ENCODE peak calls at places on chromosomes 2 and 18, in seven cellular contexts. G is HCT116, A is H1, K is SK-N-SH, F is K562, T is HepG2, I is GM12878. Z is an unnamed sample.

GRCh38 chr2:66899109-66899508 is 464.2 kb downstream of the MEIS1 start:
- DNase-seq in G (no peak), A (no peak), K (no peak), F (no peak), T (no peak), I (no peak), Z (no peak)

GRCh38 chr2:112032615-112033457 is 22.2 kb upstream of the TMEM87B start:
- DNase-seq in G (peak), A (no peak), K (no peak), F (no peak), T (no peak), I (no peak), Z (no peak)

GRCh38 chr2:139033300-139033699 is 253.1 kb upstream of the NXPH2 start:
- DNase-seq in G (no peak), A (no peak), K (no peak), F (no peak), T (no peak), I (no peak), Z (no peak)

GRCh38 chr2:36511858-36512630 is 85.9 kb downstream of the FEZ2 start:
- DNase-seq in G (no peak), A (no peak), K (no peak), F (peak), T (no peak), I (no peak), Z (no peak)

GRCh38 chr2:101121174-101121573 is 30.0 kb downstream of the TBC1D8 start:
- DNase-seq in G (no peak), A (no peak), K (no peak), F (no peak), T (no peak), I (no peak), Z (no peak)

GRCh38 chr18:34511435-34511834 is 198.7 kb upstream of the DTNA start:
- DNase-seq in G (no peak), A (no peak), K (no peak), F (no peak), T (no peak), I (no peak), Z (no peak)

GRCh38 chr2:6927753-6928152 is 10.5 kb downstream of the RNF144A start:
- DNase-seq in G (no peak), A (no peak), K (no peak), F (no peak), T (no peak), I (no peak), Z (no peak)

GRCh38 chr2:236946871-236947270 is 138.8 kb upstream of the COPS8 start:
- DNase-seq in G (no peak), A (no peak), K (no peak), F (no peak), T (no peak), I (no peak), Z (no peak)

GRCh38 chr18:68916734-68917133 is 118.9 kb downstream of the CCDC102B start:
- DNase-seq in G (peak), A (no peak), K (no peak), F (no peak), T (peak), I (no peak), Z (no peak)

GRCh38 chr2:218997730-218998129 is 4.5 kb upstream of the CRYBA2 start:
- DNase-seq in G (no peak), A (no peak), K (peak), F (peak), T (no peak), I (no peak), Z (no peak)

GRCh38 chr2:72770879-72771461 is 54.9 kb downstream of the EXOC6B start:
- DNase-seq in G (peak), A (no peak), K (peak), F (peak), T (peak), I (peak), Z (peak)

GRCh38 chr2:18299423-18300212 is 260.8 kb downstream of the RDH14 start:
- DNase-seq in G (no peak), A (peak), K (no peak), F (no peak), T (peak), I (no peak), Z (peak)

GRCh38 chr2:43184339-43184895 is 42.0 kb downstream of the ZFP36L2 start:
- DNase-seq in G (peak), A (no peak), K (no peak), F (peak), T (peak), I (no peak), Z (no peak)

GRCh38 chr2:195498176-195498575 is 158.8 kb upstream of the SLC39A10 start:
- DNase-seq in G (peak), A (peak), K (no peak), F (no peak), T (peak), I (no peak), Z (peak)

GRCh38 chr2:215904101-215904500 is 109.2 kb downstream of the MREG start:
- DNase-seq in G (no peak), A (no peak), K (no peak), F (no peak), T (no peak), I (no peak), Z (no peak)

GRCh38 chr2:226142452-226142851 is 657.2 kb downstream of the IRS1 start:
- DNase-seq in G (no peak), A (no peak), K (no peak), F (no peak), T (no peak), I (no peak), Z (no peak)

GRCh38 chr2:38057651-38058410 is 18.1 kb downstream of the CYP1B1 start:
- DNase-seq in G (no peak), A (no peak), K (no peak), F (no peak), T (no peak), I (no peak), Z (no peak)

GRCh38 chr2:70454936-70455544 is 98.6 kb downstream of the TGFA start:
- DNase-seq in G (no peak), A (no peak), K (no peak), F (no peak), T (no peak), I (no peak), Z (no peak)

GRCh38 chr2:239991689-239992314 is 33.3 kb downstream of the NDUFA10 start:
- DNase-seq in G (peak), A (no peak), K (peak), F (peak), T (peak), I (no peak), Z (no peak)

GRCh38 chr18:35456181-35456850 is 41.4 kb downstream of the INO80C start:
- DNase-seq in G (peak), A (no peak), K (no peak), F (no peak), T (no peak), I (no peak), Z (no peak)

GRCh38 chr2:96396095-96396494 is 60.5 kb downstream of the NCAPH start:
- DNase-seq in G (no peak), A (no peak), K (no peak), F (no peak), T (no peak), I (no peak), Z (no peak)

GRCh38 chr2:174589334-174589733 is 8.3 kb downstream of the WIPF1 start:
- DNase-seq in G (no peak), A (no peak), K (no peak), F (no peak), T (no peak), I (no peak), Z (no peak)

GRCh38 chr2:27581417-27582128 is 1.3 kb upstream of the ZNF512 start:
- DNase-seq in G (no peak), A (no peak), K (no peak), F (no peak), T (no peak), I (no peak), Z (no peak)

GRCh38 chr18:77013777-77014525 is 118.6 kb downstream of the MBP start:
- DNase-seq in G (no peak), A (no peak), K (no peak), F (no peak), T (no peak), I (no peak), Z (no peak)

GRCh38 chr18:6747646-6748045 is 18.1 kb downstream of the ARHGAP28 start:
- DNase-seq in G (no peak), A (no peak), K (no peak), F (no peak), T (no peak), I (no peak), Z (no peak)

GRCh38 chr2:215903208-215903607 is 110.1 kb downstream of the MREG start:
- DNase-seq in G (no peak), A (no peak), K (no peak), F (no peak), T (no peak), I (no peak), Z (no peak)

GRCh38 chr2:102057502-102058292 is 65.9 kb downstream of the IL1R2 start:
- DNase-seq in G (no peak), A (no peak), K (no peak), F (no peak), T (peak), I (peak), Z (no peak)

GRCh38 chr18:49447810-49448745 is 12.4 kb downstream of the DYM start:
- DNase-seq in G (peak), A (no peak), K (peak), F (peak), T (peak), I (no peak), Z (peak)

GRCh38 chr2:12948231-12948962 is 231.7 kb downstream of the TRIB2 start:
- DNase-seq in G (no peak), A (no peak), K (peak), F (no peak), T (no peak), I (no peak), Z (no peak)

GRCh38 chr2:12950957-12951656 is 234.4 kb downstream of the TRIB2 start:
- DNase-seq in G (no peak), A (no peak), K (no peak), F (no peak), T (no peak), I (no peak), Z (no peak)

GRCh38 chr2:12949406-12949805 is 232.7 kb downstream of the TRIB2 start:
- DNase-seq in G (no peak), A (no peak), K (no peak), F (no peak), T (no peak), I (no peak), Z (no peak)

GRCh38 chr2:12950174-12950573 is 233.4 kb downstream of the TRIB2 start:
- DNase-seq in G (no peak), A (no peak), K (no peak), F (no peak), T (no peak), I (no peak), Z (no peak)

GRCh38 chr2:12948963-12949353 is 232.2 kb downstream of the TRIB2 start:
- DNase-seq in G (no peak), A (no peak), K (no peak), F (no peak), T (no peak), I (no peak), Z (no peak)
- TF ChIP-seq JUND in G (no peak), A (no peak), K (no peak), F (no peak), T (no peak), I (no peak), Z (no peak)

DNA sequence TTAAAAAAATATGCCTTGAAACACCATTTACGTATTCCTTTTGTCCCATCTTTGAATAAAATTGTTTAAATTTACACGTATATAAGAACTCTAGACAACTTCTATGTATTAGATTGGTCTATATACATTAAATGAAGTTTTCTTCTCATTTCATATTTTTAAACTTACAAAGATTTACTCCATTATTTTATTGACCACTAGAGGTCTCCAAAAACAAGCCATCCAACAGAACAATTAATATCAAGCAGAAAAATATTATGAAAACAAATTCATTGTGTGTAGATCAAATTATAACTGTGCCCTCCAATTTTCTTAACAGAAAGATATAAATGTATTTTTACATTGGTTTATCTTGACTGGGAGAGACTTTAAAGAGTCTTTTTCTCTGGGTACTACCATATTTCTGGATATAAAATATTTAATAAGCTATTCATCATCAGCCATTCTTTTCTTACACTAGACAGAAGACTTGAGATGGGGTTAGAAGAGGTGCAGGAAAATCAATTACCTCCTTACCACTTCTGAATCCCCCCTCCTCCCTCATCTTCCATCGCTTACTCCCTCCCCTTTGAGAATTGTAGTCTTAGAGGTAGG is 66.5 kb downstream of the DPP4 start:
- DNase-seq in G (no peak), A (no peak), K (no peak), F (no peak), T (no peak), I (no peak), Z (peak)
- TF ChIP-seq JUND in G (no peak), A (no peak), K (no peak), F (no peak), T (no peak), I (no peak), Z (no peak)

GRCh38 chr2:94966689-94967088 is 58.8 kb upstream of the MAL start:
- DNase-seq in G (no peak), A (no peak), K (no peak), F (no peak), T (no peak), I (no peak), Z (no peak)
- TF ChIP-seq JUND in G (no peak), A (no peak), K (no peak), F (no peak), T (no peak), I (no peak), Z (no peak)

GRCh38 chr2:177612651-177613050 is 220.1 kb downstream of the AGPS start:
- DNase-seq in G (no peak), A (no peak), K (no peak), F (no peak), T (no peak), I (no peak), Z (no peak)

GRCh38 chr2:177616066-177616465 is 223.5 kb downstream of the AGPS start:
- DNase-seq in G (no peak), A (no peak), K (no peak), F (no peak), T (no peak), I (no peak), Z (no peak)

GRCh38 chr2:177618270-177619253 is 226.0 kb downstream of the AGPS start:
- DNase-seq in G (peak), A (peak), K (peak), F (peak), T (peak), I (peak), Z (peak)

GRCh38 chr2:177617849-177618248 is 225.3 kb downstream of the AGPS start:
- DNase-seq in G (no peak), A (no peak), K (no peak), F (no peak), T (no peak), I (no peak), Z (no peak)

DNA sequence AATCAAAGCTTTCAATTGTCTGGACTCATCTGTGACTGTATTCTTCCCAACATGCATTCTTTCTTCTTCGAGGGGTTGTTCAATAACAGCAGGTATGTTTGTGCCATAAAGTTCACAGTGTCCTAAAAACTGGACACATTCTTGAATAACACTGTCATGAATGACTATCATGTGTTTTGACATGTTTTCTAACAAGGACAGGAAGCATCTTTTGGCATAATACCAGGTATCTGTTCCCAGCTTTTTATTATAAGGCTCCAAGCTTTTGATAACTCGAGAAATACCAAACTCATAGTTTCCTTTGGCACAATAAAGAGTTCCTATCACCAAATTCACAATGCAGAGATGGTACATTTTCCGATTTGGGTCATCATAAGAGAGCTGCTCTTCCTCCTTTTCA is 224.2 kb downstream of the AGPS start:
- DNase-seq in G (no peak), A (no peak), K (no peak), F (no peak), T (no peak), I (no peak), Z (no peak)
- TF ChIP-seq JUND in G (no peak), A (no peak), K (no peak), F (no peak), T (no peak), I (no peak), Z (no peak)

DNA sequence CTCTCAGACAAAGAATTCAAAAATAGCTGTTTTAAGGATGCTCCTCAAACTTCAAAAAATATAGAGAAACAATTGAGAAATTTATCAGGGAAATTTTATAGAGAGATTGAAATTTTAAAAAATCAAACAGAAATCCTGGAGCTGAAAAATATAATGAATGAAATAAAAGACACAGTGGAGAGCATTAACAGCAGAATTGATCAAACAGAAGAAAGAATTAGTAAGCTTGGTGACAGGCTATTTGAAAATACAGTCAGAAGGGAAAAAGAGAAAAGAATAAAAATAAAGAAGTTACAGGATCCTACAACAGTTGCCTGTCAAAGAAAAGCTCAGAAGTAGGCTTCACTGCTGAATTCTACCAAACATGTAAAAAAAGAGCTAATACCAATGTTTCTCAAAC is 293.8 kb upstream of the VWC2L start:
- DNase-seq in G (no peak), A (no peak), K (no peak), F (no peak), T (no peak), I (no peak), Z (no peak)
- TF ChIP-seq JUND in G (no peak), A (no peak), K (no peak), F (no peak), T (no peak), I (no peak), Z (no peak)

DNA sequence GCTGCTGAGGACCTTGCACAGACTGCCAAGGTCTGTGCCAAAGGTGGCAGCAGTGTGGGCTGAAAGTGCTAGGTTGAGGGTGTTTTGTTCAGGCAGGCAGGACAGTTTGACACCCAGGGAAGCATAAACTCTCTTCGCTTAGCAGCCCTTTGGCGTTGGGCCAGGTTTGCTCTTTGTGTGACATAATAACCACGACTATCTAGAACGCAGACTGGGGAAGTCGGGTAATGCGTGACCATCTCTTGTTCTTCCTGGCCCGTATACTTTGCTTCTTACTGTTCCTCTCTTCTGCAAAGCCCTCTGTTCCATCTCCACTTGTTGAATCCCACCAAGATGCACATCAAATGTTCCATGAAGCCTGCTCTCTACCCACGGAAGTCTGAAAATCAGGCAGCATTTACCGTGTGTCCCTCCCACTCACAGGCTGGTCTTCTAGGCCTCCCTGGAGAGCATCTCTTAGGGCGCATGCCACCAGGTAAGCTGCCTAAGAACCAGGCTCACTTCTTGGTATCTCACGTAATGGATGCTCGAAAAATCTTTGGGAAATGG is 96.7 kb upstream of the LMAN1 start:
- DNase-seq in G (no peak), A (no peak), K (no peak), F (no peak), T (no peak), I (no peak), Z (no peak)
- TF ChIP-seq JUND in G (no peak), A (no peak), K (no peak), F (no peak), T (no peak), I (no peak), Z (no peak)

GRCh38 chr2:85085563-85085962 is 47.6 kb upstream of the TCF7L1 start:
- DNase-seq in G (no peak), A (no peak), K (no peak), F (no peak), T (no peak), I (no peak), Z (no peak)

GRCh38 chr2:85078536-85078935 is 54.7 kb upstream of the TCF7L1 start:
- DNase-seq in G (no peak), A (no peak), K (no peak), F (no peak), T (no peak), I (no peak), Z (no peak)

GRCh38 chr2:85088921-85089320 is 44.3 kb upstream of the TCF7L1 start:
- DNase-seq in G (no peak), A (no peak), K (no peak), F (no peak), T (no peak), I (no peak), Z (no peak)

GRCh38 chr2:85087541-85087940 is 45.7 kb upstream of the TCF7L1 start:
- DNase-seq in G (no peak), A (no peak), K (no peak), F (no peak), T (no peak), I (no peak), Z (no peak)

DNA sequence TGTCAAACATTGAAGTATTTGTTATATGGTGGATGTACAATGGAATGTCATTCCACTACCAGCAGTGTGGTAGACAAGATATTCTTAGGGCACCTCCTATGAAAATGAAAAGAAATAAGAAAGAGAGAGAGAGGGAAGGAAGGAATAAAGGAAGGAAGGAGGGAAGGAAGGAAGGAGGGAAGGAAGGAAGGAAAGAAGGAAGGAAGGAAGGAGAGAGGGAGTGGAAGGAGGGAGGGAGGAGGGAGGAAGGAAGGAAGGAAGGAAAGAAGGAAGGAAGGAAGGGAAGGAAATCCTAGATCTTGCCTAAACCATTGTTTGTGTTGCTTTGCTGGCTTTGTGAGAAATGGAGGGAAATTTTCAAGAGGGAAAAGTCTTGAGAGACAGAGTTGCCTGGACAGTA is 50.1 kb upstream of the TCF7L1 start:
- DNase-seq in G (no peak), A (no peak), K (no peak), F (no peak), T (no peak), I (no peak), Z (no peak)
- TF ChIP-seq JUND in G (no peak), A (no peak), K (no peak), F (no peak), T (no peak), I (no peak), Z (no peak)

DNA sequence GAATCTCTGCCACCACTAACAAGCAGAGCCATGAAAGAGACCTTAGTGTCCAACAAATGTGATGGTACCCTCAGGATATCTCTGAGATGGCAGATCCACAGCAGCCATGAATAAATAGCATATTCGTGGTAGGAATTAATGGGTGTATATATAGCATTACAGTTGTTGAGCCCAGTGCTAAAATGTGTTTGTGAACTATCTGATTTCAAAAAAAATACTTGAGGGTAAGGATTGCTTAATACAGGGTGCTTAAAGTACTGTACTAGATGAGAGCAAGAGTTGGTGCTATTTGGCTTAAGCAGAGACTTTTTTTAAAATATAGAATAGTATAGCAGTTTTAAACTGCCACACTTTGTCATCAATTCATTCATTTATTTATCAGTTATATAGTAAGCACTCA is 101.5 kb upstream of the GALNT5 start:
- DNase-seq in G (no peak), A (no peak), K (no peak), F (no peak), T (no peak), I (no peak), Z (no peak)
- TF ChIP-seq JUND in G (no peak), A (no peak), K (no peak), F (no peak), T (no peak), I (no peak), Z (no peak)